ENCODE peak calls at places on chromosome 3, in five cellular contexts. Z is psoas muscle, M is fibroblast of the aortic adventitia, J is endothelial cell, A is IMR-90. T is an unnamed sample.
A peak's percentile ranks its signal among the peaks of the same experiment; 100 is the strongest.

GRCh38 chr3:42205800-42206514 is 60.0 kb downstream of the CCK start:
- DNase-seq in Z (no peak), A (no peak), J (no peak), M (no peak), T (no peak)

GRCh38 chr3:120182613-120183524 is 88.6 kb upstream of the GSK3B start:
- DNase-seq in M (peak; percentile 76), A (peak; percentile 62), Z (no peak), J (no peak), T (no peak)

GRCh38 chr3:194812177-194812576 is 126.5 kb downstream of the FAM43A start:
- DNase-seq in A (no peak), J (no peak), M (no peak), Z (no peak), T (no peak)

GRCh38 chr3:139619484-139619883 is 58.3 kb downstream of the NMNAT3 start:
- DNase-seq in J (no peak), M (no peak), Z (no peak), A (no peak), T (no peak)

GRCh38 chr3:42683875-42684593 is 1.3 kb upstream of the KLHL40 start:
- DNase-seq in J (no peak), M (peak; percentile 94), A (peak; percentile 97), Z (peak; percentile 91), T (no peak)

GRCh38 chr3:149581681-149582349 is 76.0 kb downstream of the WWTR1 start:
- DNase-seq in J (no peak), A (peak; percentile 89), M (peak; percentile 85), Z (peak; percentile 56), T (no peak)

GRCh38 chr3:108441081-108441507 is 69.3 kb downstream of the MYH15 start:
- DNase-seq in J (no peak), Z (no peak), A (no peak), M (peak; percentile 52), T (no peak)

GRCh38 chr3:52524258-52524751 is 9.4 kb downstream of the NT5DC2 start:
- DNase-seq in M (no peak), J (no peak), A (no peak), Z (peak; percentile 41), T (no peak)

GRCh38 chr3:138440596-138440995 is 6.2 kb downstream of the ESYT3 start:
- DNase-seq in Z (no peak), J (no peak), A (peak; percentile 23), M (peak; percentile 33), T (no peak)

GRCh38 chr3:55662683-55663082 is 175.6 kb upstream of the WNT5A start:
- DNase-seq in Z (no peak), A (peak; percentile 81), J (no peak), M (peak; percentile 55), T (no peak)

GRCh38 chr3:71201939-71202338 is 381.6 kb downstream of the FOXP1 start:
- DNase-seq in Z (peak; percentile 67), J (no peak), M (peak; percentile 90), A (peak; percentile 78), T (peak; percentile 77)

GRCh38 chr3:126816956-126817777 is 113.1 kb downstream of the CHCHD6 start:
- DNase-seq in J (no peak), M (peak; percentile 73), A (no peak), Z (no peak), T (no peak)

GRCh38 chr3:188042466-188042865 is 111.5 kb upstream of the LPP start:
- DNase-seq in J (no peak), Z (no peak), A (no peak), M (no peak), T (no peak)

GRCh38 chr3:171718493-171719205 is 91.6 kb downstream of the PLD1 start:
- DNase-seq in M (no peak), Z (no peak), J (no peak), A (no peak), T (no peak)

GRCh38 chr3:89032331-89033063 is 74.9 kb upstream of the EPHA3 start:
- DNase-seq in A (peak; percentile 6), J (no peak), Z (no peak), M (no peak), T (no peak)

GRCh38 chr3:156668073-156668763 is 6.2 kb upstream of the TIPARP start:
- DNase-seq in A (peak; percentile 60), M (peak; percentile 56), J (no peak), Z (no peak), T (no peak)

GRCh38 chr3:71724584-71725278 is 471 bp downstream of the EIF4E3 start:
- DNase-seq in J (peak; percentile 37), M (no peak), Z (peak; percentile 86), A (no peak), T (peak; percentile 25)

GRCh38 chr3:161423911-161424522 is 52.7 kb upstream of the SPTSSB start:
- DNase-seq in Z (no peak), M (peak; percentile 66), A (peak; percentile 42), J (no peak), T (no peak)

GRCh38 chr3:166248784-166249183 is 411.6 kb upstream of the BCHE start:
- DNase-seq in A (no peak), M (no peak), Z (no peak), J (no peak), T (no peak)

GRCh38 chr3:30747771-30748281 is 141.4 kb downstream of the TGFBR2 start:
- DNase-seq in M (peak; percentile 68), A (peak; percentile 79), Z (no peak), J (no peak), T (no peak)

GRCh38 chr3:168141405-168141993 is 45.8 kb upstream of the GOLIM4 start:
- DNase-seq in Z (no peak), M (no peak), J (no peak), A (no peak), T (no peak)

GRCh38 chr3:73868688-73869315 is 244.1 kb upstream of the PDZRN3 start:
- DNase-seq in M (peak; percentile 70), Z (no peak), A (peak; percentile 38), J (peak; percentile 48), T (peak; percentile 29)

GRCh38 chr3:168342946-168343856 is 247.5 kb upstream of the GOLIM4 start:
- DNase-seq in M (no peak), J (no peak), Z (no peak), A (no peak), T (no peak)

GRCh38 chr3:194203482-194204035 is 67.6 kb downstream of the HES1 start:
- DNase-seq in M (no peak), A (no peak), Z (no peak), J (no peak), T (no peak)

GRCh38 chr3:71875461-71875947 is 90.6 kb upstream of the PROK2 start:
- DNase-seq in M (peak; percentile 67), J (peak; percentile 88), Z (peak; percentile 79), A (peak; percentile 53), T (peak; percentile 72)

GRCh38 chr3:102235679-102236078 is 199.1 kb upstream of the ZPLD1 start:
- DNase-seq in Z (no peak), J (no peak), A (peak; percentile 27), M (peak; percentile 71), T (no peak)
- TF ChIP-seq CTCF in Z (no peak), J (no peak), A (peak; percentile 60), M (peak; percentile 80), T (peak; percentile 42)

GRCh38 chr3:134630506-134630905 is 20.3 kb downstream of the KY start:
- DNase-seq in M (peak; percentile 19), A (peak; percentile 33), J (no peak), Z (no peak), T (no peak)
- TF ChIP-seq CTCF in M (peak; percentile 41), A (peak; percentile 51), J (no peak), Z (peak; percentile 53), T (peak; percentile 24)

GRCh38 chr3:123629747-123630047 is 44.8 kb upstream of the HACD2 start:
- DNase-seq in A (no peak), Z (no peak), M (no peak), J (no peak), T (no peak)
- TF ChIP-seq CTCF in A (no peak), Z (no peak), M (no peak), J (no peak), T (no peak)

GRCh38 chr3:103991461-103992115 is 1375.1 kb upstream of the ALCAM start:
- DNase-seq in M (peak; percentile 0), Z (no peak), J (peak; percentile 30), A (no peak), T (no peak)
- TF ChIP-seq CTCF in M (no peak), Z (no peak), J (peak; percentile 78), A (peak; percentile 31), T (no peak)

GRCh38 chr3:197460639-197461038 is 95.1 kb downstream of the BDH1 start:
- DNase-seq in J (no peak), M (no peak), Z (no peak), A (no peak), T (no peak)

GRCh38 chr3:197456271-197457091 is 99.3 kb downstream of the BDH1 start:
- DNase-seq in Z (peak; percentile 92), J (peak; percentile 83), A (peak; percentile 87), M (peak; percentile 76), T (peak; percentile 86)

GRCh38 chr3:197458906-197459470 is 96.8 kb downstream of the BDH1 start:
- DNase-seq in J (no peak), A (no peak), M (no peak), Z (no peak), T (no peak)

GRCh38 chr3:197460002-197460401 is 95.8 kb downstream of the BDH1 start:
- DNase-seq in A (no peak), J (no peak), Z (no peak), M (no peak), T (no peak)

GRCh38 chr3:197458179-197458707 is 97.5 kb downstream of the BDH1 start:
- DNase-seq in A (peak; percentile 13), J (no peak), Z (no peak), M (no peak), T (no peak)
- TF ChIP-seq CTCF in A (peak; percentile 44), J (peak; percentile 31), Z (no peak), M (peak; percentile 51), T (no peak)

GRCh38 chr3:4707324-4707723 is 214.2 kb downstream of the ITPR1 start:
- DNase-seq in A (no peak), J (no peak), Z (no peak), M (no peak), T (no peak)

GRCh38 chr3:4703054-4703480 is 209.9 kb downstream of the ITPR1 start:
- DNase-seq in Z (no peak), A (peak; percentile 83), M (peak; percentile 66), J (no peak), T (peak; percentile 17)

GRCh38 chr3:4708230-4708629 is 215.1 kb downstream of the ITPR1 start:
- DNase-seq in Z (no peak), A (no peak), M (no peak), J (no peak), T (no peak)

GRCh38 chr3:4709336-4709735 is 216.2 kb downstream of the ITPR1 start:
- DNase-seq in J (no peak), A (peak; percentile 43), Z (no peak), M (peak; percentile 53), T (no peak)

DNA sequence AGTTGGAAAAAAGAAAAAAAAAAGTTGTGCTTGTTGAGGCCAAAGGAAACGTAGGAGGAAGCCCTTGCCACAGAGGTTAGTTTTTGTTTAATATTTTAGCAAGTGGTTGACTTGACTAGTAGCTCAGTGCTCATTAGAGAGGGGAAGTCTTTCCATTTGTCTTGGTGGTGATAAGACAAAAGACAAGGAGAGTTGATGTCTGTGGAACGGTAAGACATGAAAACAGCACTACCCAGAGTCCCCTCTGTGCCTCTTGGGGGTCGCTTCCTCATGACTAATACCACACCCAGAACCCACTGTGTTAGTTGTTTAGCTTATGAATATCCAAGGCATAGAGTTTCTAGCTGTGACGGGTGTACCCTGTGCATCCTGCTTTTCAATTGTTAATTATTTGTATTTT is 211.4 kb downstream of the ITPR1 start:
- DNase-seq in J (no peak), M (no peak), A (no peak), Z (no peak), T (no peak)
- TF ChIP-seq CTCF in J (no peak), M (no peak), A (no peak), Z (no peak), T (no peak)

T was measured in heart right ventricle.